ENCODE peak calls at places on chromosomes 13 and 19, in four cellular contexts. T, M, V and A are unnamed samples.

GRCh38 chr19:2110822-2111221 is 14.1 kb downstream of the IZUMO4 start:
- DNase-seq in T (no peak), V (no peak), M (no peak), A (no peak)

GRCh38 chr13:48908381-48909087 is 67.2 kb upstream of the FNDC3A start:
- DNase-seq in V (peak; percentile 26), M (no peak), T (peak; percentile 64), A (no peak)

GRCh38 chr19:530133-531008 is 1.2 kb upstream of the CDC34 start:
- DNase-seq in V (no peak), T (no peak), M (no peak), A (no peak)

GRCh38 chr13:64278493-64278892 is 2862.8 kb upstream of the PCDH20 start:
- DNase-seq in M (no peak), T (peak; percentile 79), V (peak; percentile 42), A (peak; percentile 58)

GRCh38 chr13:74227476-74228158 is 93.4 kb upstream of the KLF12 start:
- DNase-seq in T (no peak), M (no peak), V (no peak), A (no peak)

GRCh38 chr13:33472446-33472845 is 186.9 kb upstream of the STARD13 start:
- DNase-seq in M (no peak), V (no peak), T (peak; percentile 66), A (no peak)

GRCh38 chr19:1102407-1103106 is 1.2 kb upstream of the GPX4 start:
- DNase-seq in M (peak; percentile 91), V (peak; percentile 99), T (peak; percentile 100), A (peak; percentile 98)

GRCh38 chr13:25803626-25804025 is 248.2 kb downstream of the SHISA2 start:
- DNase-seq in V (no peak), M (no peak), T (no peak), A (no peak)

GRCh38 chr13:39148513-39148961 is 110.3 kb downstream of the NHLRC3 start:
- DNase-seq in M (no peak), T (peak; percentile 88), V (peak; percentile 90), A (peak; percentile 94)

GRCh38 chr13:44523176-44524017 is 52.7 kb downstream of the TSC22D1 start:
- DNase-seq in T (peak; percentile 90), M (no peak), V (peak; percentile 63), A (peak; percentile 39)

DNA sequence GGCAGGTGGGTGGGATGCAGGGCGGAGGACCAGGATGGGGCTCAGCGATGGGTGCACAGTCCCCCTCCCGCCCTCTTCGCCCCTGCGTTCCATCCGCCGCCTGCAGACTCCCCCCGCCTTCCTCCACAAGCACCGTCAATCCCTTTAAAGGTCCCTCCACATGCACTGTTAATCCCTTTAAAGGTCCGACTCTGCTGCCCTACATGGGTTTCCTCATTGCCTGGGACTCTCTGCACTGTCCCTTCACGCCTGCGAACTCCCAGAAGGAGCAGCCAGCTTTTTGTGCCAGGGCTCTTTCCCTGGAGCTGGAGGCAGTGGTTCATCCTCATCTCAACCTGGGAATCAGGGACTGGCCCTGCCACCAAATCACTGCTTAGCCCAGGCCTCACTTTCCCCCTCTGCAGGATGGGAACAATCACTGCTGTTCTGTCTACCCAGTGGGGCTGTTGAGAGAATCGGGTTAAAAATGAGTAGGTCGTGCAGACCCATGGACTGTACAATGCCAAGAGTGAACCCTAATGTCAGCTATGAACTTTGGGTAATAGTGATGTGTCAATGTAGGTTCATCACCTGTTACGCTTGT is 20.4 kb downstream of the ZNF574 start:
- DNase-seq in T (no peak), V (no peak), M (no peak), A (no peak)
- H3K4me3 ChIP-seq in T (no peak overlapping the region), V (no peak overlapping the region), M (no peak overlapping the region), A (no peak overlapping the region)

GRCh38 chr19:48644839-48645651 is 942 bp downstream of the CA11 start:
- DNase-seq in V (peak; percentile 86), M (peak; percentile 90), T (peak; percentile 66), A (no peak)
- H3K4me3 ChIP-seq in V (peak overlapping the region; percentile 45), M (peak overlapping the region; percentile 64), T (no peak overlapping the region), A (peak overlapping the region; percentile 52)

DNA sequence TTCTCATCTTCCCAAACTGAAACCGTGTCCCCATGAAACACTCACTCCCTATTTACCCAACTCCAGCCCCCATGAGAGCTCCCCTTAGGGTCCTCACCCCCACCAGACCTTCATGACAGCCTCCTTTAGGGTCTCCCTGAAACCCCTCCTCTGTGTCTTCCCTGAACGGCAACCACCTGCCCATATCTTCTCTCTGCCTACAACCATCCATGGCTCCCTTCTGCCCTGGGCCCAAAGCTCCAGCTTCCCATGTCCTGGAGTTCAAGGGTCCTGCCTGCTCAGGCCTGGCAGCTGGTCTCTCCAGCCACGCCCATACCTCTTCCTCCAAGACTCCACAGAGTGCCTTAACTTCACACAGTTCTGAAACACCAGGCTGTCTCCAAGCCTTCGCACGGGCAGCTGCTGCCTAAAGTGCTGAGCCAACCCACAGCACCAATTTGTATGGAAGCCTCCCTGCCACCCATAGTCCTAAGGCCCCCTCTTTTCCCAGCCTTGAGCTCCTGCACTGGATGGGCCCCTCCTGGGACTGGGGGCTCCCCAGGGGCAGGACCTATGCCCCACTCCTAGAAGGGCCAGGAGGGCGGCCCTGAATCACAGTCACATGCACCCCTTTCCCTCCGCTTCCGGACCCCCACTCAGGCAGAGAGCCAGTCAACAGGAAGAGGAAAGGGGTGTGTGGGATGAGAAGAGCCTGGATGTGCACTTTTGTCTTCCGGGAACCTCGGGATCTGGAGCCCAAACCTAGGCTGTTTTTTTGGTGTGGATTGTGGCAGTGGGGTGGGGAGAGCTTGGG is 4.9 kb upstream of the FCER2 start:
- DNase-seq in T (no peak), V (no peak), M (no peak), A (no peak)
- H3K4me3 ChIP-seq in T (no peak overlapping the region), V (no peak overlapping the region), M (no peak overlapping the region), A (no peak overlapping the region)

DNA sequence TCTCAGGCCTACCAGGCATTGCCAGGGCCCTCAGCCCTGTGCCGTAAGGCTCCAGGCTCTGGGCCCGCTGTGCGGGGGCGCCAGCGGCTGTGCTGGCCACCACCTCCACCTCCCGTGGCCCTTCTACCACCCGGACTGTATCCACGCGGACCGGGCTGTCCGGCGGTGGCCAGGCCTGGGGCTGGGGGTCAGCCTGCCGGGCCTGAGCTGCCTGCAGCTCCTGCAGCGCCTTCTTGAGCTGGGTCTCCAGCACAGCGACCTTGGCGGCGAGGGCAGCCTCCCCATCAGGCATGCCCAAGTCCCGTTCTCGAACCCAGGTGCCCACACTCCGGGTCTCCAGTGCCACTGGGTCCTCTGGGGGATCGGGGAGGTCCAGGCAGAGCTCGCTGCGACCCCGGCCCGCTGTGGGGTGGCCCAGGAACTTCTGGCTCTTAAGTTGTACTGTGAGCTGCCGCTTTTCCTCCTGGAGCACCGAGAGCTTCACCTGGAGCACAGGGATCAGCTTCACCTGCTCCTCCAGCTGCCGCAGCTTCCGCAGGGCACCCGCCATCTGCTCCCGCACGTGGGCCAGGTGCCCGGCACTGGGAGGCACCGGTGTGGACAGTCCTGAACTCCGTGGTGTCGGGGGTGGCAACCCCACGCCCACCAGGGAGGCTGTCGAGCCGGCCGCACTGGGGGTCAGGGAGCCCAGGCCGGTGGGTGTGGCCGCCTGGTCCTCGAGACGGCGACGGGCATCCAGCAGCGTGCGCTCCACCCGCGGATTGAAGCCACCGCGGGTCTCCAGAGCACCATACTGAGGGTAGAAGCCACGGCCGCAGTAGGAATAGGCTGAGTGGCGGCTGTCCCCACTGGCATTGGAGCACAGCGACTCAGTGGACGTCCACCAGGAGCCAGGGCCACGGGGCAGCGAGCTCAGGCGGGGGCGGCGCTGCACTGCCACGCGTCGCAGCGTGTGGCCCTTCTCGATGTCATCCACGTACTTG is 4.1 kb downstream of the KANK2 start:
- DNase-seq in V (no peak), T (no peak), M (no peak), A (no peak)
- H3K4me3 ChIP-seq in V (no peak overlapping the region), T (no peak overlapping the region), M (peak overlapping the region; percentile 93), A (no peak overlapping the region)

GRCh38 chr13:110309661-110310524 is 2.8 kb downstream of the COL4A2 start:
- DNase-seq in M (peak; percentile 63), V (no peak), T (no peak), A (no peak)
- H3K4me3 ChIP-seq in M (peak overlapping the region; percentile 79), V (no peak overlapping the region), T (no peak overlapping the region), A (no peak overlapping the region)

DNA sequence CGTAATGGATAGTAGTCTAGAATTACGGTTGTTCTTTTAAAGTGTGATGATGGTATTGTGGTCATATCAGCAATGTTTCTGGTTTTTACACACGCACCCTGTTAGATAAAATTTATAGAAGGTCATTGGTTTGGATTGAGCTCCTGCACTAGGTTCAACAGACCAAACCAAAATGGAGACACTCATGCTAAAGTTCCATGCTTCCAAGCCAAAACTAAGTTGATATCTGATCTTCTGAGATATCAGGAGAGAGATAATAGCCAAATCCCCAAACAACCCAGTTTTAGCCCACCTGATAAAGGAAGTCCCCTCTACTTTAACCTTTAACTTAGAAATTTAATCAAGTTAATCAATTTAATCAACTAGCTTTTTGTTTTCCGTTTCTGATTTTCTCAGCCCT is 1.2 kb downstream of the NOSIP start:
- DNase-seq in V (no peak), T (no peak), M (no peak), A (no peak)
- H3K4me3 ChIP-seq in V (peak overlapping the region; percentile 73), T (peak overlapping the region; percentile 68), M (no peak overlapping the region), A (peak overlapping the region; percentile 93)

GRCh38 chr19:47512183-47512947 is 2.5 kb downstream of the NAPA start:
- DNase-seq in V (peak; percentile 71), M (no peak), T (peak; percentile 5), A (no peak)
- H3K4me3 ChIP-seq in V (no peak overlapping the region), M (no peak overlapping the region), T (peak overlapping the region; percentile 54), A (no peak overlapping the region)

DNA sequence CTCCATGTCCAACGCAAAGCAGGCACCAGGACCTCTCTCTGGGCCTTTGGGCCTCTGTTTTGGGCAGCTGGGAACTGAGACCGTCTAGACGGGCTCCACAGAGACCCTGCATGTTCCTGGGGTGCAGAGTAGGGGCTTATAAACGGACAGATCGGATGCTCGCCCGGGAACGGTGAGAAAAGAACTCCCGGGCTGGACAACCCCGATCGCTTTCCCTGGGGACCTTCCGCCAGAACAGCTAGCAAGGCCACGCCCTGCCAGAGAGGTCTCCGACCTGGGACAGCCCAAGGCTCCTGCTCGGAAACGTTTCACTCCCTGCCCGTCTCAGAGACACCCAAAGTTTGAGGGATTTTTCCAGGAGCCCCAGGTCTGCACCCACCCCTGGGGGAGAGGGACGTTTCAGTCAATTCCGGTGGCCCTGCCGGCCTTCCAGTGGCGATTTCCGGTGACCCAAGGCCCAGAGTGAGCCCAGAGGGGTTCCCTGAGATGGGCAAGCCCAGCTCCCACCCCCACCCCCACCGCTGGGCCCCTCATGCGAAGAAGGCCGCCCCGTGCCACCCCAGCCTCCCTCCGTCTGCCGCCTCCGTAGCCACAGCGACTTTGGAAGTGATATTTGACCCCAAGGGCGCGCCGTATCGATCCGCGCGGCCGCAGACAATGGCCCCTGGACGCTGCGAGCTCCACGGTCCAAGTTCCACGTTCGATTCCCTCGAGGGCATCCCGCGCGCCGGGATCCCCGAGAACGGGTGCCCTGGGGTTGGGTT is 1.7 kb downstream of the NR2F6 start:
- DNase-seq in V (peak; percentile 54), M (peak; percentile 83), T (no peak), A (no peak)
- H3K4me3 ChIP-seq in V (peak overlapping the region; percentile 100), M (peak overlapping the region; percentile 86), T (peak overlapping the region; percentile 82), A (peak overlapping the region; percentile 79)